ENCODE peak calls at places on chromosomes 4 and X, in five cellular contexts. W, X, H, K and R are unnamed samples.

GRCh38 chrX:153763298-153763932 is 634 bp upstream of the PLXNB3 start:
- DNase-seq in W (no peak), H (no peak), X (no peak), K (no peak), R (no peak)

GRCh38 chrX:130179579-130180215 is 7.9 kb downstream of the RAB33A start:
- DNase-seq in W (no peak), K (no peak), X (no peak), H (no peak), R (peak)

GRCh38 chrX:46573331-46573895 is at the start of gene CHST7:
- DNase-seq in K (peak), W (peak), H (no peak), X (peak), R (peak)

GRCh38 chr4:186939766-186940165 is 216.1 kb upstream of the FAT1 start:
- DNase-seq in H (no peak), K (no peak), X (no peak), W (no peak), R (no peak)

GRCh38 chrX:87067795-87068194 is 449.8 kb upstream of the KLHL4 start:
- DNase-seq in X (no peak), W (no peak), K (no peak), H (no peak), R (no peak)

GRCh38 chr4:108483650-108484049 is 136.7 kb upstream of the RPL34 start:
- DNase-seq in W (no peak), H (no peak), X (no peak), K (no peak), R (no peak)

GRCh38 chr4:24470681-24471622 is 113.4 kb downstream of the DHX15 start:
- DNase-seq in W (peak), H (peak), X (peak), K (peak), R (peak)

GRCh38 chr4:182896421-182896820 is 20.8 kb downstream of the DCTD start:
- DNase-seq in X (no peak), K (no peak), W (no peak), H (peak), R (no peak)

GRCh38 chr4:93152461-93152860 is 676.1 kb upstream of the ATOH1 start:
- DNase-seq in X (no peak), W (no peak), H (no peak), K (no peak), R (no peak)

GRCh38 chr4:89897867-89898266 is 3.2 kb downstream of the MMRN1 start:
- DNase-seq in X (no peak), H (no peak), W (no peak), K (no peak), R (no peak)

GRCh38 chr4:145887241-145887964 is 51.2 kb downstream of the ZNF827 start:
- DNase-seq in W (no peak), K (peak), X (no peak), H (no peak), R (peak)

GRCh38 chrX:66635360-66635759 is 3.5 kb downstream of the EDA2R start:
- DNase-seq in K (peak), H (no peak), X (no peak), W (no peak), R (peak)

GRCh38 chr4:17515724-17516407 is 901 bp downstream of the CLRN2 start:
- DNase-seq in H (no peak), X (no peak), K (no peak), W (no peak), R (no peak)

GRCh38 chrX:24097741-24098140 is 43.0 kb downstream of the EIF2S3 start:
- DNase-seq in K (no peak), H (no peak), W (no peak), X (no peak), R (no peak)

GRCh38 chr4:82630079-82630478 is 68.3 kb upstream of the TMEM150C start:
- DNase-seq in X (no peak), K (no peak), H (no peak), W (no peak), R (peak)

GRCh38 chr4:80333121-80333520 is 2.4 kb upstream of the CFAP299 start:
- DNase-seq in W (no peak), K (peak), H (no peak), X (no peak), R (no peak)

GRCh38 chr4:122379239-122379638 is 428 bp downstream of the ADAD1 start:
- DNase-seq in H (no peak), W (no peak), K (no peak), X (no peak), R (no peak)

GRCh38 chrX:43559643-43560042 is 96.5 kb upstream of the MAOA start:
- DNase-seq in K (peak), X (peak), W (peak), H (peak), R (peak)

GRCh38 chr4:1043658-1044468 is 32.4 kb downstream of the FGFRL1 start:
- DNase-seq in W (peak), H (peak), X (peak), K (peak), R (peak)

GRCh38 chr4:62644372-62644771 is 1444.2 kb downstream of the ADGRL3 start:
- DNase-seq in X (peak), K (no peak), H (no peak), W (peak), R (peak)

GRCh38 chr4:13164783-13165371 is 319.3 kb downstream of the RAB28 start:
- DNase-seq in H (no peak), W (no peak), X (no peak), K (no peak), R (no peak)

GRCh38 chr4:111788046-111788642 is 357.1 kb upstream of the FAM241A start:
- DNase-seq in W (peak), H (peak), K (no peak), X (no peak), R (no peak)

GRCh38 chr4:169810325-169811323 is 52.9 kb upstream of the HPF1 start:
- DNase-seq in X (peak), H (no peak), K (peak), W (no peak), R (peak)

GRCh38 chr4:78652282-78652876 is 100.8 kb downstream of the ANXA3 start:
- DNase-seq in H (no peak), K (no peak), W (no peak), X (no peak), R (no peak)

GRCh38 chr4:149553959-149554520 is 261.6 kb downstream of the IQCM start:
- DNase-seq in H (no peak), W (no peak), X (no peak), K (no peak), R (no peak)

GRCh38 chr4:150150545-150151156 is 72.4 kb downstream of the DCLK2 start:
- DNase-seq in X (peak), W (no peak), H (no peak), K (no peak), R (no peak)

GRCh38 chr4:121551881-121552280 is 144.9 kb downstream of the ANXA5 start:
- DNase-seq in K (no peak), X (no peak), H (no peak), W (no peak), R (peak)

GRCh38 chrX:28349888-28350287 is 237.4 kb upstream of the IL1RAPL1 start:
- DNase-seq in K (no peak), H (no peak), X (no peak), W (no peak), R (no peak)

GRCh38 chr4:155564086-155564485 is 102.6 kb upstream of the GUCY1A1 start:
- DNase-seq in W (no peak), X (no peak), K (no peak), H (no peak), R (no peak)

GRCh38 chr4:111689214-111689613 is 456.0 kb upstream of the FAM241A start:
- DNase-seq in X (no peak), H (no peak), K (peak), W (no peak), R (peak)

GRCh38 chr4:54229631-54230478 is 762 bp downstream of the PDGFRA start:
- DNase-seq in W (peak), H (peak), X (peak), K (no peak), R (peak)

GRCh38 chrX:63750846-63751245 is 34.2 kb downstream of the ARHGEF9 start:
- DNase-seq in X (peak), K (no peak), H (no peak), W (no peak), R (no peak)

DNA sequence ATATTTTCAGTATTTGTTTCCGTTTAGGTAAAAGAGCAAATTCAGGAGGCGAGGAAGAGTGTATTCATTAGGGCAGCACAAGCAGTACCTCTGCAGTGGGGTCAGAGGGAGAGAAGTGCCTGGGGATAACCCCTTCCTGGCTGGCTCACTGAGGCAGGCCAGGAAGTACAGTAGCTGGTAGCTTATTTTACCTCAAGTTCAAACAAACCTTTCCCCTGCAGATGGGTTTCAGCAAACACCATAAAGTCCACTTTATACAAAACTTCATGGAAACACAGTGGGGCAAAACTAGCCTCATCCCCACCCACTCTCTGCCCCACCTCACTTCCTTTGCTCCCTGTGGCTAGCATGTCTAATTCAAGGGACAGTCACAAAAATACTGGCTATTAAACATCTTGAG is 29.5 kb downstream of the MEPE start:
- DNase-seq in W (no peak), K (no peak), H (no peak), X (no peak), R (no peak)
- H2BK12ac ChIP-seq in W (no peak), K (no peak), H (no peak), X (no peak), R (no peak)

GRCh38 chr4:148514581-148514980 is 72.4 kb upstream of the NR3C2 start:
- DNase-seq in H (no peak), W (no peak), K (no peak), X (no peak), R (no peak)
- H2BK12ac ChIP-seq in H (no peak), W (no peak), K (no peak), X (no peak), R (no peak)

DNA sequence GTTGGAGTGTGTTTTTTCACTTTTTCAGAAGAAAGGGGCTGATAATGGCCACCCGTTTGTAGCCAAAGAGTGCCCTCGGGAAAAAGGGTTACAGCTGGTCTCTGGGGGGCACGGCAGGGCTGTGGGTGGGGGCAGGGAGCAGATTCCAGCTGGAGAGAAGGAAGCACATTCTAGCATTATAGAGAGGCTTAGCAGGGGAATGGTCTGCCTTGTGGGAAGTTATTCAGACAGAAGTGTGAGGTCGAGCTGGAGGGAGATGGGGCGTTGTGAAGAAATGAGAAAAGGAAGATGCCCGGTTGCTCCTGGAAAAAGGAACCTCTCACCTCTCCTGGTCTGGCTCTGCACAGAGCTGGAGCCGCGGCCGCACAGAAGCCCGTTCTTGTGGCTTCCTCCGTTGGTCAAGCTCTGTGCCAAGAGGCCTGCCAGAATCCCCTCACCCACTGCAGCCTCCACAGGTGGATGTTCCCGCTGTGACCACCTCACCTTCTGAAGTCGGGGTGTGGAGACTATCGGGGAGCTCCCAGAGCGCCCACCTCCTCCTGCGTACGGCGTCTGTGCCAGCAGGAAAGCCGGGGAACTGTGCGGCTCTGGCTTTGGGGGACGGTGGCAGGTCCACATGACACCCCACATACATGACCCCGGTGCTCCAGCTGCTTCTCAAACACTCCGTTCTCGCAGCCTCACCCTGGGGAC is 52.4 kb upstream of the HGFAC start:
- DNase-seq in X (no peak), H (peak), K (no peak), W (no peak), R (no peak)
- H2BK12ac ChIP-seq in X (peak), H (peak), K (no peak), W (no peak), R (no peak)

GRCh38 chr4:138500869-138501268 is 258.7 kb upstream of the SLC7A11 start:
- DNase-seq in K (no peak), X (no peak), W (no peak), H (no peak), R (no peak)

GRCh38 chr4:138499627-138500026 is 257.5 kb upstream of the SLC7A11 start:
- DNase-seq in K (no peak), W (no peak), X (no peak), H (no peak), R (no peak)

GRCh38 chr4:138507527-138507926 is 265.4 kb upstream of the SLC7A11 start:
- DNase-seq in K (peak), X (no peak), H (no peak), W (no peak), R (peak)

DNA sequence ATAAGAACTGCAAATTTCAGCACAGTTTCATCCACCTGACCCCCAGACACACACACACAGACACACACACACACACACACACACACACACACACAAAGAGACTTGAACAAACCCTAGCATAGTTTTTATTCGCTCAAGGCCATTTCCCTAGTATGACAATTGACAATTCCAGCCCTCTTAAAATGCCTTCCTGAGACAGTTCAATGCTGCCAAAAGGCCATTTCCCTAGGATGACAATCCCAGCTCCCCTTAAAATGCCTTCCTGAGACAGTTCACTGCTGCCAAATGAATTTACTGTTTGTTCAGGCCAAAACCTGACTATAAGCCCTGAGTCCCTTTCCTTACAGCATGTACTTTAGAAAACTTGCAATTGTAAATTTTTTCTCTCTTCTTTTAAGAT is 259.5 kb upstream of the SLC7A11 start:
- DNase-seq in H (no peak), W (no peak), K (no peak), X (no peak), R (no peak)
- H2BK12ac ChIP-seq in H (no peak), W (no peak), K (no peak), X (no peak), R (no peak)

GRCh38 chr4:158913766-158914165 is 144.9 kb downstream of the FNIP2 start:
- DNase-seq in H (no peak), W (no peak), X (no peak), K (no peak), R (no peak)
- H2BK12ac ChIP-seq in H (no peak), W (no peak), X (no peak), K (no peak), R (no peak)

GRCh38 chrX:99750721-99751120 is 659.4 kb downstream of the PCDH19 start:
- DNase-seq in X (no peak), K (no peak), H (no peak), W (peak), R (no peak)

DNA sequence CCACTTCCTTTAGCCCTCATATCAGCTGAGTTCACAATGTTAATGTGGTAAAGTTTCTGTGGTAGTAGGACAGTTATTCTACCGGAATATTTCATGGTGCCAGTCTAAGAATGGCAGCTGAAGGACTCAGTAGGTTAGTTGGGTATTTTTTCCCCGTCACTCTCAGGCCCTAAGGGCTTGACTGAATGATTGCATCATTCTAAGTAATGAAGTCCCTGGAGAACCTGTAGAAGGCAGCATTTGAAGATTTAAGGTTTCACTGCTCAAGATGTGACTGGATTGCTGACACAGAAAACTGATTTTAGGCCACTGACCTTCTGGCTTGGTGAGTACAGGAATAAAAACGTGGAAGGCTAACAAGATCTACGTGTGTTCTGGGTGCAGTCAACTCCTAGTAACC is 657.3 kb downstream of the PCDH19 start:
- DNase-seq in H (no peak), K (peak), X (no peak), W (no peak), R (no peak)
- H2BK12ac ChIP-seq in H (no peak), K (no peak), X (no peak), W (no peak), R (no peak)